ENCODE peak calls at places on chromosome 1, in ten cellular contexts. S, G, T, B, L, V, E, H, Q and N are unnamed samples.

GRCh38 chr1:237012789-237013383 is 8.6 kb upstream of the MT1HL1 start:
- DNase-seq in S (no peak), G (no peak), T (no peak), B (no peak), L (no peak), V (no peak), E (no peak), H (peak; percentile 3), Q (no peak), N (no peak)

GRCh38 chr1:211828584-211829342 is 1.8 kb downstream of the LPGAT1 start:
- DNase-seq in S (no peak), G (no peak), T (no peak), B (no peak), L (no peak), V (no peak), E (no peak), H (no peak), Q (no peak), N (no peak)

GRCh38 chr1:153598309-153599172 is 14.4 kb downstream of the S100A16 start:
- DNase-seq in S (no peak), G (no peak), T (peak; percentile 91), B (no peak), L (no peak), V (no peak), E (peak; percentile 90), H (peak; percentile 79), Q (no peak), N (peak; percentile 78)

GRCh38 chr1:213138391-213138790 is 87.3 kb downstream of the RPS6KC1 start:
- DNase-seq in S (no peak), G (no peak), T (no peak), B (no peak), L (no peak), V (no peak), E (no peak), H (no peak), Q (no peak), N (no peak)

GRCh38 chr1:3736708-3737107 is 15.5 kb upstream of the CCDC27 start:
- DNase-seq in S (no peak), G (no peak), T (no peak), B (no peak), L (no peak), V (no peak), E (no peak), H (no peak), Q (no peak), N (no peak)

GRCh38 chr1:38084700-38085099 is 38.1 kb upstream of the POU3F1 start:
- DNase-seq in S (no peak), G (no peak), T (no peak), B (no peak), L (no peak), V (no peak), E (no peak), H (no peak), Q (no peak), N (no peak)

GRCh38 chr1:188237573-188238353 is 1409.0 kb downstream of the PLA2G4A start:
- DNase-seq in S (no peak), G (no peak), T (no peak), B (no peak), L (no peak), V (no peak), E (peak; percentile 12), H (peak; percentile 73), Q (no peak), N (no peak)

GRCh38 chr1:62092126-62092525 is 102.5 kb upstream of the L1TD1 start:
- DNase-seq in S (no peak), G (no peak), T (no peak), B (no peak), L (no peak), V (no peak), E (no peak), H (no peak), Q (no peak), N (no peak)

GRCh38 chr1:91851130-91852010 is 34.6 kb downstream of the TGFBR3 start:
- DNase-seq in S (no peak), G (no peak), T (no peak), B (no peak), L (peak; percentile 95), V (no peak), E (peak; percentile 96), H (peak; percentile 83), Q (no peak), N (no peak)

GRCh38 chr1:87953732-87954344 is 625.2 kb downstream of the LMO4 start:
- DNase-seq in S (peak; percentile 35), G (peak; percentile 4), T (peak; percentile 81), B (peak; percentile 69), L (no peak), V (peak; percentile 62), E (peak; percentile 86), H (peak; percentile 67), Q (peak; percentile 21), N (peak; percentile 46)